ENCODE peak calls at places on chromosomes 6 and 20, in five cellular contexts. L is stomach, J is tibial nerve, B is upper lobe of left lung, V is A549. M is an unnamed sample.

GRCh38 chr20:62704341-62704948 is 4.2 kb upstream of the NTSR1 start:
- DNase-seq in L (peak; percentile 88), J (peak; percentile 67), B (peak; percentile 74), V (peak; percentile 65), M (peak; percentile 85)

GRCh38 chr20:25327521-25328235 is 63.0 kb downstream of the ABHD12 start:
- DNase-seq in L (no peak), J (no peak), B (no peak), V (no peak), M (no peak)

GRCh38 chr6:108798672-108799355 is 49.4 kb upstream of the ARMC2 start:
- DNase-seq in L (peak; percentile 54), J (no peak), B (peak; percentile 61), V (no peak), M (peak; percentile 73)

GRCh38 chr20:14860410-14860814 is 523.0 kb upstream of the FLRT3 start:
- DNase-seq in L (no peak), J (no peak), B (no peak), V (peak; percentile 28), M (no peak)

GRCh38 chr6:10759884-10760329 is 12.3 kb downstream of the TMEM14B start:
- DNase-seq in L (no peak), J (no peak), B (no peak), V (peak; percentile 40), M (no peak)

GRCh38 chr6:29584821-29585220 is at the start of gene OR2H2:
- DNase-seq in L (no peak), J (no peak), B (no peak), V (no peak), M (no peak)

GRCh38 chr6:37705239-37706051 is 7.8 kb upstream of the MDGA1 start:
- DNase-seq in L (peak; percentile 62), J (peak; percentile 59), B (peak; percentile 60), V (peak; percentile 55), M (peak; percentile 86)

GRCh38 chr6:90269334-90269733 is 27.3 kb downstream of the BACH2 start:
- DNase-seq in L (no peak), J (no peak), B (no peak), V (no peak), M (no peak)

GRCh38 chr6:33147807-33148666 is 44.2 kb downstream of the COL11A2 start:
- DNase-seq in L (no peak), J (no peak), B (no peak), V (no peak), M (peak; percentile 63)

GRCh38 chr20:8168785-8169288 is 36.8 kb downstream of the PLCB1 start:
- DNase-seq in L (no peak), J (no peak), B (no peak), V (no peak), M (no peak)

GRCh38 chr6:111258615-111259088 is 171.3 kb downstream of the SLC16A10 start:
- DNase-seq in L (no peak), J (no peak), B (no peak), V (no peak), M (no peak)

GRCh38 chr20:61937146-61937962 is 128.3 kb downstream of the TAF4 start:
- DNase-seq in L (no peak), J (peak; percentile 5), B (no peak), V (no peak), M (no peak)

DNA sequence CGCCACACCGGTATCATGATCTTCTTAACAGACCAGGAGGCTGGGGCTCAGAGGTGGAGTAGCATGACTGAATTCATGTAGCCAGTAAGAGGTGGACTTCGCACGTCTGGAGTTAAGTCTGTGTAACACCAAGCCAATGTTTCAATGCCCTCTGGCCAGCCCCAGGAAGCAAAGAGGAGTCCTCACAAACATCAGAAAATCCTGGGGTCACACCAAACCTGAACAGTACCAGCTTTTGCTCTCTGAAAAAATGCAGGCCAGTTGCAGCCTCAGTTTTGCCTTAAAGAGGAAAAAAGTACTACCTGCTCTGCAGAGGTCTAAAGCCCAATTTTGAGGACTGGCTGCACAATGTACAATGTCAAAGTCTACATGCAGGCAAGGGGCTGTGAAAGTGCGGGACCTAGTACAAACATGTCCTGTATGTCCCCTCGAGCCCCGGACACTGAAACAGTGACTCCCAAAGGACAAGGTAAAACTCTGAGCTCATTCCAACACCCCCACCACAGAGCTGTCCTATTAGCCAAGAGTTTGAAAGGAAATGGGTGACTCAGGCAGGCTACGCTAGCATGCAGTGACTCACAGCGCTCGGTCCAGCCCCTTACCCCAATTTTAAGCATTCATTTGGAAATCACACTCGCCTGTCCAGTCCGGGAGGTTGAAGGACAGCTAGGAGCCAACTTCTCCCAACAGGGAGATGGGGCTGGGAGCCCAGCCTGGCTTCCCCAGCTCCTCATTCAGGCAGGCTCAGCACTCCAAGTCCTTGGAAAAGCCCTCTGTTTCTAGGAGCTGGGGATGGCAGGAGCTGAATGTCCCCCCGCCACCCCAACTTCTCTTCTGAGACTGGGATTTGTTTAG is 4.1 kb downstream of the SDC4 start:
- DNase-seq in L (peak; percentile 68), J (no peak), B (peak; percentile 84), V (no peak), M (no peak)
- TF ChIP-seq EP300 in L (no peak), J (peak; percentile 61), B (no peak), V (no peak), M (no peak)

GRCh38 chr6:150325093-150325772 is 43.6 kb upstream of the IYD start:
- DNase-seq in L (peak; percentile 67), J (no peak), B (no peak), V (no peak), M (no peak)
- TF ChIP-seq EP300 in L (no peak), J (no peak), B (no peak), V (no peak), M (no peak)

GRCh38 chr6:148367418-148368024 is 24.9 kb downstream of the SASH1 start:
- DNase-seq in L (no peak), J (peak; percentile 47), B (peak; percentile 69), V (no peak), M (no peak)
- TF ChIP-seq EP300 in L (no peak), J (peak; percentile 88), B (peak; percentile 12), V (no peak), M (no peak)

DNA sequence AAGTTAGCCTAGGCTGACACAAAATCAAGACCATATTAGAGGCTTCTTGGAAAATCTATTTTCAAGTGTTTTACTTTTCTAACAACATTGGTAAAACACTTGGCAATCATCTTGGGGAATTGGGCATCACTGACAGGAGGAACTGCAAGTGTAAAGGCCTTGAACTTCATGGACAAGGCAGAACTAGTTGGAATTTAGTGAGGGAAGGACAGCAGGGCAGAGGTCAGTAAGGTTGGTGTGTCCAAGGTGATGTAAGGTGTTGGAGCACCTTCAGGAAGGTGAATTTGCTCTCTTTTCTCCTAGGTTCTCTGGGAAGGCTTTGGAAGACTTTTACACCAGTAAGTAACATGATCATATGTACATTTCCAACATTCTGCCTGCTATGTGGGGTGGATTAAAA is 1.5 kb upstream of the SLC17A4 start:
- DNase-seq in L (no peak), J (no peak), B (no peak), V (no peak), M (no peak)
- TF ChIP-seq EP300 in L (no peak), J (no peak), B (no peak), V (no peak), M (no peak)

GRCh38 chr20:19074828-19075516 is 137.5 kb upstream of the SLC24A3 start:
- DNase-seq in L (no peak), J (no peak), B (peak; percentile 50), V (no peak), M (no peak)
- TF ChIP-seq EP300 in L (no peak), J (no peak), B (no peak), V (no peak), M (no peak)

M was measured in SK-N-SH.